ENCODE peak calls at places on chromosomes 3 and 15, in ten cellular contexts. B is natural killer cell, Y is astrocyte of the cerebellum, L is choroid plexus epithelial cell, E is occipital lobe, Z is AG10803, O is iPS-NIHi11, N is NT2/D1, R is LoVo, V is GM19239. U is an unnamed sample.

GRCh38 chr15:82139823-82140268 is 94.0 kb upstream of the MEX3B start:
- DNase-seq in B (no peak), Y (no peak), L (peak; percentile 73), E (no peak), Z (peak; percentile 70), O (peak; percentile 55), N (no peak), R (peak; percentile 32), V (peak; percentile 20), U (no peak)

GRCh38 chr3:13040381-13041074 is 32.7 kb downstream of the IQSEC1 start:
- DNase-seq in B (peak; percentile 77), Y (no peak), L (no peak), E (no peak), Z (no peak), O (no peak), N (peak; percentile 68), R (no peak), V (peak; percentile 93), U (no peak)

GRCh38 chr3:77320514-77320913 is 280.6 kb downstream of the ROBO2 start:
- DNase-seq in B (no peak), Y (peak; percentile 64), L (peak; percentile 85), E (no peak), Z (peak; percentile 52), O (no peak), N (peak; percentile 58), R (peak; percentile 51), V (no peak), U (no peak)

GRCh38 chr3:23292432-23292831 is 89.3 kb downstream of the UBE2E2 start:
- DNase-seq in B (no peak), Y (no peak), L (no peak), E (no peak), Z (no peak), O (no peak), N (no peak), R (no peak), V (no peak), U (no peak)

GRCh38 chr3:150761831-150762661 is 923 bp downstream of the SIAH2 start:
- DNase-seq in B (peak; percentile 37), Y (no peak), L (peak; percentile 49), E (peak; percentile 57), Z (peak; percentile 53), O (peak; percentile 45), N (no peak), R (peak; percentile 64), V (no peak), U (peak; percentile 64)

GRCh38 chr3:8600457-8600856 is 44.1 kb downstream of the SSUH2 start:
- DNase-seq in B (no peak), Y (no peak), L (no peak), E (no peak), Z (no peak), O (no peak), N (no peak), R (no peak), V (no peak), U (no peak)

GRCh38 chr3:6608843-6609242 is 252.1 kb upstream of the GRM7 start:
- DNase-seq in B (no peak), Y (no peak), L (no peak), E (no peak), Z (no peak), O (no peak), N (no peak), R (no peak), V (no peak), U (no peak)

GRCh38 chr3:99878005-99878404 is 60.3 kb downstream of the CMSS1 start:
- DNase-seq in B (no peak), Y (no peak), L (peak; percentile 80), E (no peak), Z (peak; percentile 79), O (no peak), N (no peak), R (peak; percentile 5), V (no peak), U (no peak)

GRCh38 chr3:98536456-98537017 is 4.8 kb downstream of the GPR15 start:
- DNase-seq in B (no peak), Y (no peak), L (no peak), E (no peak), Z (no peak), O (no peak), N (no peak), R (no peak), V (no peak), U (no peak)

GRCh38 chr3:178083906-178084823 is 452.1 kb upstream of the KCNMB2 start:
- DNase-seq in B (no peak), Y (no peak), L (peak; percentile 77), E (no peak), Z (no peak), O (peak; percentile 36), N (peak; percentile 39), R (no peak), V (no peak), U (no peak)

GRCh38 chr15:100081454-100081853 is 260.3 kb downstream of the ADAMTS17 start:
- DNase-seq in B (no peak), Y (no peak), L (no peak), E (no peak), Z (no peak), O (no peak), N (no peak), R (no peak), V (no peak), U (no peak)

GRCh38 chr3:24680214-24680967 is 185.7 kb upstream of the THRB start:
- DNase-seq in B (peak; percentile 60), Y (peak; percentile 16), L (peak; percentile 74), E (peak; percentile 33), Z (peak; percentile 25), O (peak; percentile 84), N (no peak), R (peak; percentile 55), V (peak; percentile 15), U (peak; percentile 66)

GRCh38 chr3:52055537-52056351 is 627 bp downstream of the DUSP7 start:
- DNase-seq in B (peak; percentile 48), Y (no peak), L (peak; percentile 57), E (no peak), Z (peak; percentile 55), O (peak; percentile 63), N (peak; percentile 52), R (peak; percentile 11), V (peak; percentile 58), U (peak; percentile 49)

GRCh38 chr15:77066961-77067690 is 3.8 kb downstream of the TSPAN3 start:
- DNase-seq in B (no peak), Y (no peak), L (no peak), E (no peak), Z (no peak), O (no peak), N (no peak), R (peak; percentile 94), V (no peak), U (no peak)

GRCh38 chr3:31567036-31567435 is 34.3 kb downstream of the STT3B start:
- DNase-seq in B (no peak), Y (no peak), L (no peak), E (no peak), Z (no peak), O (peak; percentile 37), N (peak; percentile 9), R (peak; percentile 14), V (no peak), U (no peak)

GRCh38 chr3:153162513-153163348 is 705 bp downstream of the RAP2B start:
- DNase-seq in B (peak; percentile 46), Y (no peak), L (peak; percentile 50), E (peak; percentile 37), Z (peak; percentile 34), O (peak; percentile 42), N (no peak), R (no peak), V (no peak), U (peak; percentile 45)

GRCh38 chr3:149448331-149448831 is 26.1 kb upstream of the TM4SF4 start:
- DNase-seq in B (no peak), Y (no peak), L (peak; percentile 71), E (no peak), Z (peak; percentile 87), O (no peak), N (no peak), R (no peak), V (no peak), U (no peak)

GRCh38 chr15:86273309-86273708 is 193.6 kb downstream of the AGBL1 start:
- DNase-seq in B (no peak), Y (no peak), L (no peak), E (no peak), Z (no peak), O (no peak), N (no peak), R (no peak), V (no peak), U (no peak)

GRCh38 chr3:197345381-197345780 is 47.0 kb upstream of the DLG1 start:
- DNase-seq in B (no peak), Y (no peak), L (peak; percentile 85), E (no peak), Z (no peak), O (no peak), N (no peak), R (no peak), V (no peak), U (no peak)

GRCh38 chr3:109939817-109940216 is 602.5 kb upstream of the DPPA4 start:
- DNase-seq in B (no peak), Y (no peak), L (no peak), E (no peak), Z (no peak), O (no peak), N (no peak), R (no peak), V (no peak), U (no peak)

GRCh38 chr15:23118208-23118607 is 18.4 kb downstream of the GOLGA6L1 start:
- DNase-seq in B (no peak), Y (no peak), L (no peak), E (no peak), Z (no peak), O (no peak), N (no peak), R (no peak), V (no peak), U (no peak)

GRCh38 chr3:194375473-194375872 is 5.9 kb upstream of the LRRC15 start:
- DNase-seq in B (no peak), Y (no peak), L (no peak), E (no peak), Z (no peak), O (peak; percentile 52), N (no peak), R (no peak), V (no peak), U (no peak)

GRCh38 chr15:40944510-40945296 is 8.6 kb upstream of the CHAC1 start:
- DNase-seq in B (no peak), Y (no peak), L (no peak), E (no peak), Z (no peak), O (no peak), N (no peak), R (no peak), V (no peak), U (no peak)

GRCh38 chr3:197746801-197747237 is 2.9 kb upstream of the FYTTD1 start:
- DNase-seq in B (no peak), Y (no peak), L (peak; percentile 39), E (no peak), Z (no peak), O (no peak), N (no peak), R (no peak), V (no peak), U (no peak)

GRCh38 chr3:16052964-16053363 is 121.5 kb upstream of the GALNT15 start:
- DNase-seq in B (no peak), Y (no peak), L (no peak), E (no peak), Z (no peak), O (no peak), N (no peak), R (no peak), V (no peak), U (no peak)

GRCh38 chr3:156258301-156258700 is 137.9 kb downstream of the KCNAB1 start:
- DNase-seq in B (no peak), Y (no peak), L (no peak), E (no peak), Z (no peak), O (no peak), N (no peak), R (no peak), V (no peak), U (no peak)

GRCh38 chr3:13790376-13791219 is 89.3 kb downstream of the WNT7A start:
- DNase-seq in B (no peak), Y (no peak), L (no peak), E (no peak), Z (no peak), O (no peak), N (no peak), R (no peak), V (no peak), U (no peak)

GRCh38 chr3:38554127-38554827 is 58.1 kb downstream of the EXOG start:
- DNase-seq in B (peak; percentile 6), Y (no peak), L (no peak), E (no peak), Z (no peak), O (no peak), N (no peak), R (no peak), V (no peak), U (peak; percentile 11)